ENCODE peak calls at places on chromosomes 6 and 20, in nine cellular contexts. One of them, this sample, is unnamed.

GRCh38 chr20:31475472-31476312 is 604 bp downstream of the REM1 start:
- ATAC-seq in CD8-positive, alpha-beta T cell: no peak
- ATAC-seq in central memory CD8-positive, alpha-beta T cell: no peak
- ATAC-seq in PC-3: no peak
- ATAC-seq in activated T-cell treated with anti-CD3 and anti-CD28 coated beads, Interleukin-2, amount 50 U/mL, for 72 hours: no peak
- ATAC-seq in right cardiac atrium: peak
- ATAC-seq in T-cell: no peak
- ATAC-seq in activated naive CD4-positive, alpha-beta T cell treated with anti-CD3 and anti-CD28 coated beads, Interleukin-2, amount 50 U/mL, for 72 hours: no peak
- ATAC-seq in naive thymus-derived CD8-positive, alpha-beta T cell: no peak
- ATAC-seq in this sample: no peak

GRCh38 chr6:50815436-50816114 is 3.1 kb upstream of the TFAP2B start:
- ATAC-seq in CD8-positive, alpha-beta T cell: no peak
- ATAC-seq in central memory CD8-positive, alpha-beta T cell: no peak
- ATAC-seq in PC-3: peak
- ATAC-seq in activated T-cell treated with anti-CD3 and anti-CD28 coated beads, Interleukin-2, amount 50 U/mL, for 72 hours: no peak
- ATAC-seq in right cardiac atrium: no peak
- ATAC-seq in T-cell: no peak
- ATAC-seq in activated naive CD4-positive, alpha-beta T cell treated with anti-CD3 and anti-CD28 coated beads, Interleukin-2, amount 50 U/mL, for 72 hours: no peak
- ATAC-seq in naive thymus-derived CD8-positive, alpha-beta T cell: no peak
- ATAC-seq in this sample: no peak

GRCh38 chr20:57445298-57445697 is 54.1 kb downstream of the RBM38 start:
- ATAC-seq in CD8-positive, alpha-beta T cell: no peak
- ATAC-seq in central memory CD8-positive, alpha-beta T cell: no peak
- ATAC-seq in PC-3: no peak
- ATAC-seq in activated T-cell treated with anti-CD3 and anti-CD28 coated beads, Interleukin-2, amount 50 U/mL, for 72 hours: no peak
- ATAC-seq in right cardiac atrium: peak
- ATAC-seq in T-cell: no peak
- ATAC-seq in activated naive CD4-positive, alpha-beta T cell treated with anti-CD3 and anti-CD28 coated beads, Interleukin-2, amount 50 U/mL, for 72 hours: no peak
- ATAC-seq in naive thymus-derived CD8-positive, alpha-beta T cell: no peak
- ATAC-seq in this sample: no peak

GRCh38 chr6:15421945-15422733 is 176.3 kb downstream of the JARID2 start:
- ATAC-seq in CD8-positive, alpha-beta T cell: peak
- ATAC-seq in central memory CD8-positive, alpha-beta T cell: peak
- ATAC-seq in PC-3: no peak
- ATAC-seq in activated T-cell treated with anti-CD3 and anti-CD28 coated beads, Interleukin-2, amount 50 U/mL, for 72 hours: peak
- ATAC-seq in right cardiac atrium: no peak
- ATAC-seq in T-cell: peak
- ATAC-seq in activated naive CD4-positive, alpha-beta T cell treated with anti-CD3 and anti-CD28 coated beads, Interleukin-2, amount 50 U/mL, for 72 hours: peak
- ATAC-seq in naive thymus-derived CD8-positive, alpha-beta T cell: peak
- ATAC-seq in this sample: peak

GRCh38 chr6:130156908-130157307 is 65.8 kb downstream of the SAMD3 start:
- ATAC-seq in CD8-positive, alpha-beta T cell: no peak
- ATAC-seq in central memory CD8-positive, alpha-beta T cell: no peak
- ATAC-seq in PC-3: no peak
- ATAC-seq in activated T-cell treated with anti-CD3 and anti-CD28 coated beads, Interleukin-2, amount 50 U/mL, for 72 hours: no peak
- ATAC-seq in right cardiac atrium: no peak
- ATAC-seq in T-cell: no peak
- ATAC-seq in activated naive CD4-positive, alpha-beta T cell treated with anti-CD3 and anti-CD28 coated beads, Interleukin-2, amount 50 U/mL, for 72 hours: no peak
- ATAC-seq in naive thymus-derived CD8-positive, alpha-beta T cell: no peak
- ATAC-seq in this sample: no peak

GRCh38 chr6:159595173-159595572 is 97.9 kb downstream of the SOD2 start:
- ATAC-seq in CD8-positive, alpha-beta T cell: no peak
- ATAC-seq in central memory CD8-positive, alpha-beta T cell: no peak
- ATAC-seq in PC-3: peak
- ATAC-seq in activated T-cell treated with anti-CD3 and anti-CD28 coated beads, Interleukin-2, amount 50 U/mL, for 72 hours: no peak
- ATAC-seq in right cardiac atrium: peak
- ATAC-seq in T-cell: no peak
- ATAC-seq in activated naive CD4-positive, alpha-beta T cell treated with anti-CD3 and anti-CD28 coated beads, Interleukin-2, amount 50 U/mL, for 72 hours: peak
- ATAC-seq in naive thymus-derived CD8-positive, alpha-beta T cell: no peak
- ATAC-seq in this sample: no peak

GRCh38 chr6:32439139-32439538 is 548 bp upstream of the HLA-DRA start:
- ATAC-seq in CD8-positive, alpha-beta T cell: no peak
- ATAC-seq in central memory CD8-positive, alpha-beta T cell: no peak
- ATAC-seq in PC-3: no peak
- ATAC-seq in activated T-cell treated with anti-CD3 and anti-CD28 coated beads, Interleukin-2, amount 50 U/mL, for 72 hours: no peak
- ATAC-seq in right cardiac atrium: no peak
- ATAC-seq in T-cell: no peak
- ATAC-seq in activated naive CD4-positive, alpha-beta T cell treated with anti-CD3 and anti-CD28 coated beads, Interleukin-2, amount 50 U/mL, for 72 hours: no peak
- ATAC-seq in naive thymus-derived CD8-positive, alpha-beta T cell: no peak
- ATAC-seq in this sample: no peak

GRCh38 chr20:4155953-4156352 is 140.6 kb upstream of the RNF24 start:
- ATAC-seq in CD8-positive, alpha-beta T cell: no peak
- ATAC-seq in central memory CD8-positive, alpha-beta T cell: no peak
- ATAC-seq in PC-3: no peak
- ATAC-seq in activated T-cell treated with anti-CD3 and anti-CD28 coated beads, Interleukin-2, amount 50 U/mL, for 72 hours: no peak
- ATAC-seq in right cardiac atrium: no peak
- ATAC-seq in T-cell: no peak
- ATAC-seq in activated naive CD4-positive, alpha-beta T cell treated with anti-CD3 and anti-CD28 coated beads, Interleukin-2, amount 50 U/mL, for 72 hours: no peak
- ATAC-seq in naive thymus-derived CD8-positive, alpha-beta T cell: no peak
- ATAC-seq in this sample: no peak

GRCh38 chr6:25927721-25928359 is 2.7 kb downstream of the SLC17A2 start:
- ATAC-seq in CD8-positive, alpha-beta T cell: no peak
- ATAC-seq in central memory CD8-positive, alpha-beta T cell: no peak
- ATAC-seq in PC-3: no peak
- ATAC-seq in activated T-cell treated with anti-CD3 and anti-CD28 coated beads, Interleukin-2, amount 50 U/mL, for 72 hours: no peak
- ATAC-seq in right cardiac atrium: no peak
- ATAC-seq in T-cell: no peak
- ATAC-seq in activated naive CD4-positive, alpha-beta T cell treated with anti-CD3 and anti-CD28 coated beads, Interleukin-2, amount 50 U/mL, for 72 hours: no peak
- ATAC-seq in naive thymus-derived CD8-positive, alpha-beta T cell: no peak
- ATAC-seq in this sample: no peak

GRCh38 chr20:63588641-63589041 is 14.6 kb upstream of the HELZ2 start:
- ATAC-seq in CD8-positive, alpha-beta T cell: no peak
- ATAC-seq in central memory CD8-positive, alpha-beta T cell: no peak
- ATAC-seq in PC-3: no peak
- ATAC-seq in activated T-cell treated with anti-CD3 and anti-CD28 coated beads, Interleukin-2, amount 50 U/mL, for 72 hours: peak
- ATAC-seq in right cardiac atrium: no peak
- ATAC-seq in T-cell: no peak
- ATAC-seq in activated naive CD4-positive, alpha-beta T cell treated with anti-CD3 and anti-CD28 coated beads, Interleukin-2, amount 50 U/mL, for 72 hours: no peak
- ATAC-seq in naive thymus-derived CD8-positive, alpha-beta T cell: no peak
- ATAC-seq in this sample: no peak